ENCODE peak calls at places on chromosome 17, in eight cellular contexts. W, N, V, J, K, L, G and X are unnamed samples.

GRCh38 chr17:47159315-47159714 is 29.8 kb downstream of the CDC27 start:
- DNase-seq in L (peak), V (no peak), G (no peak), J (no peak), W (no peak), N (no peak), K (no peak), X (no peak)

GRCh38 chr17:17151962-17152361 is 54.2 kb downstream of the PLD6 start:
- DNase-seq in V (no peak), K (no peak), N (no peak), G (peak), L (no peak), J (no peak), W (no peak), X (peak)

GRCh38 chr17:45430738-45431530 is 1.7 kb downstream of the ARHGAP27 start:
- DNase-seq in W (no peak), K (no peak), N (peak), J (no peak), V (peak), L (peak), G (no peak), X (no peak)

GRCh38 chr17:47995241-47995935 is 24.5 kb downstream of the CDK5RAP3 start:
- DNase-seq in G (no peak), W (no peak), L (no peak), V (no peak), J (peak), K (no peak), N (no peak), X (no peak)

GRCh38 chr17:75595919-75596310 is 8.3 kb downstream of the MYO15B start:
- DNase-seq in L (no peak), J (no peak), G (no peak), K (no peak), W (no peak), V (no peak), N (no peak), X (no peak)

GRCh38 chr17:1648582-1649115 is 1.0 kb downstream of the RILP start:
- DNase-seq in W (peak), K (peak), J (peak), N (no peak), L (peak), V (peak), G (peak), X (peak)

GRCh38 chr17:60510031-60510430 is 16.0 kb downstream of the APPBP2 start:
- DNase-seq in W (no peak), N (no peak), G (no peak), J (no peak), L (no peak), K (no peak), V (no peak), X (no peak)

GRCh38 chr17:41907185-41907556 is 11.6 kb downstream of the ACLY start:
- DNase-seq in W (no peak), N (no peak), J (no peak), K (no peak), V (no peak), L (no peak), G (no peak), X (no peak)